ENCODE peak calls at places on chromosomes 2 and 18, in seven cellular contexts. One of them, this sample, is unnamed.

GRCh38 chr2:133326651-133327397 is 241.4 kb downstream of the NCKAP5 start:
- DNase-seq in SK-N-SH: no peak
- DNase-seq in GM12878: no peak
- DNase-seq in HepG2: no peak
- DNase-seq in H1: no peak
- DNase-seq in HCT116: no peak
- DNase-seq in K562: no peak
- DNase-seq in this sample: no peak

GRCh38 chr2:72579595-72580180 is 246.1 kb downstream of the EXOC6B start:
- DNase-seq in SK-N-SH: peak; percentile 27
- DNase-seq in K562: peak; percentile 62
- DNase-seq in GM12878: no peak
- DNase-seq in H1: no peak
- DNase-seq in HepG2: peak; percentile 70
- DNase-seq in HCT116: peak; percentile 26
- DNase-seq in this sample: peak; percentile 13

GRCh38 chr18:33444699-33445098 is 4.2 kb upstream of the CCDC178 start:
- DNase-seq in HepG2: no peak
- DNase-seq in GM12878: no peak
- DNase-seq in SK-N-SH: peak; percentile 54
- DNase-seq in H1: no peak
- DNase-seq in K562: no peak
- DNase-seq in HCT116: no peak
- DNase-seq in this sample: no peak

GRCh38 chr2:170822292-170822884 is 5.7 kb downstream of the GAD1 start:
- DNase-seq in HepG2: no peak
- DNase-seq in K562: no peak
- DNase-seq in GM12878: no peak
- DNase-seq in H1: no peak
- DNase-seq in HCT116: no peak
- DNase-seq in SK-N-SH: peak; percentile 79
- DNase-seq in this sample: no peak

GRCh38 chr18:3541549-3542386 is 91.8 kb downstream of the TGIF1 start:
- DNase-seq in GM12878: peak; percentile 27
- DNase-seq in SK-N-SH: no peak
- DNase-seq in HepG2: no peak
- DNase-seq in H1: no peak
- DNase-seq in K562: no peak
- DNase-seq in HCT116: no peak
- DNase-seq in this sample: no peak

GRCh38 chr18:2494921-2495320 is 76.4 kb downstream of the METTL4 start:
- DNase-seq in H1: no peak
- DNase-seq in HepG2: no peak
- DNase-seq in GM12878: no peak
- DNase-seq in SK-N-SH: no peak
- DNase-seq in K562: no peak
- DNase-seq in HCT116: no peak
- DNase-seq in this sample: no peak

GRCh38 chr2:237568121-237568660 is 1.8 kb downstream of the PRLH start:
- DNase-seq in H1: no peak
- DNase-seq in K562: no peak
- DNase-seq in HCT116: no peak
- DNase-seq in HepG2: no peak
- DNase-seq in SK-N-SH: no peak
- DNase-seq in GM12878: no peak
- DNase-seq in this sample: no peak

GRCh38 chr2:127162261-127163089 is 55.5 kb upstream of the BIN1 start:
- DNase-seq in K562: no peak
- DNase-seq in HCT116: no peak
- DNase-seq in HepG2: no peak
- DNase-seq in H1: no peak
- DNase-seq in GM12878: no peak
- DNase-seq in SK-N-SH: no peak
- DNase-seq in this sample: no peak

GRCh38 chr2:228866044-228866443 is 405.0 kb downstream of the PID1 start:
- DNase-seq in HCT116: no peak
- DNase-seq in GM12878: no peak
- DNase-seq in HepG2: no peak
- DNase-seq in SK-N-SH: no peak
- DNase-seq in H1: no peak
- DNase-seq in K562: no peak
- DNase-seq in this sample: no peak
- H3K4me1 ChIP-seq in HCT116: no peaks in the 10 kb centered on the region
- H3K4me1 ChIP-seq in GM12878: no peaks in the 10 kb centered on the region
- H3K4me1 ChIP-seq in HepG2: no peaks in the 10 kb centered on the region
- H3K4me1 ChIP-seq in SK-N-SH: no peaks in the 10 kb centered on the region
- H3K4me1 ChIP-seq in H1: peaks cover 3% of the 10 kb centered on the region
- H3K4me1 ChIP-seq in K562: no peaks in the 10 kb centered on the region
- H3K4me1 ChIP-seq in this sample: no peaks in the 10 kb centered on the region

DNA sequence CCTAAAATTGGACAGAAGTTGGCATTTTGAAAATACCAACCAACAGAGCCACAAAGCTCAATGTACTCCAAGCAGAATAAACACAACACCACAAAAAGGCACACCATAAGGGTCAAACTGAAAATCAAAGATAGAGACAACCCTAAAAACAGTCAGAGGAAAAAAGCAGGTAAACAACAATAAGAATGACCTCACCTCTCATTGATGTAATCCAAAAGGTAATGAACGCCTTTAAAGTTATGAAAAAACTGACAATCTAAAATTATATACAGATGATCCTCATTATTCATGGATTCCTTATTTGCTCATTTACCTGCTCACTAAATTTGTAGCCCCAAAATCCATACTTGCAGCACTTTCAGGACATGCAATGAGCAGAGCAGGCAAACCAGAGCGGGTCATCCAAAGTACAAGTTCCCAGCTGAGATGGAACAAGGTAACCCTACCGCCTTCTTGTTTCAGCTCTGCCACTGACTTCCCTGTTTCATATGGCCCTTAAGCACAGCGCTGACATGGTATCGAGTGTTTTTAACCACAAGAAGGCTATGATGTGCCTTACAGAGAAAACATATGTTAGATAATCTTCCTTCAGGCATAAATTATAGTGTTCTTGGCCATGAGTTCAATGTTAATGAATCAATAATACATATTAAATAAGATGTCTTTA is 17.0 kb downstream of the RTN4 start:
- DNase-seq in K562: peak; percentile 45
- DNase-seq in GM12878: peak; percentile 62
- DNase-seq in HCT116: no peak
- DNase-seq in HepG2: no peak
- DNase-seq in H1: no peak
- DNase-seq in SK-N-SH: no peak
- DNase-seq in this sample: no peak
- TF ChIP-seq YY1 in K562: no peak
- TF ChIP-seq YY1 in GM12878: no peak
- TF ChIP-seq YY1 in HCT116: no peak
- TF ChIP-seq YY1 in HepG2: no peak
- TF ChIP-seq YY1 in H1: no peak
- TF ChIP-seq YY1 in SK-N-SH: no peak
- TF ChIP-seq YY1 in this sample: no peak

DNA sequence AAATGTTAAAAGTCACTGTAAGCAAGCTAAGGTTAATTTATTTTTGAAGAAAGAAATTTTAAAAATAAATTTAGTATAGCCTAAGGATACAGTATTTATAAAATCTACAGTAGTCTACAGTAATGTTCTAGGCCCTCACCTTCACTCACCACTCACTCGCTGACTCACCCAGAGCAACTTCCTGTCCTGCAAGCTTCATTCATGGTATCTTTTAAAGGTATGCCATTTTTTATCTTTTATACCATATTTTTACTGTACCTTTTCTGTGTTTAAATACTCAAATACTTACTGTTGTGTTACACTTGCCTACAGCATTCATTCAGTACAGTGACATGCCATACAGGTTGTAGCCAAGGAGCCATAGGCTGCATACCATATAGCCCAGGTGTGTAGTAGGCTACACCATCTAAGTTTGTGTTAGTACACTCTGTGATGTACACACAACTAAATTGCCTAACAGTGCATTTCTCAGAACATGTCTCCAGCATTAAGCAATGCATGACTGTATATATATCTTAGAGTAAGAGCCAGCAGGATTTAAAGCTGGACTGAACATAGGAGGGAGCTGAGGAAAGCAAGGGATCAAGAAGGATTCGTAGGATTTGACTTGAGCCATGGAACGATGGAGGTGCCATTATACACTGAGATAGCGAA is 83.1 kb upstream of the KLF7 start:
- DNase-seq in K562: no peak
- DNase-seq in SK-N-SH: no peak
- DNase-seq in HCT116: no peak
- DNase-seq in H1: no peak
- DNase-seq in HepG2: no peak
- DNase-seq in GM12878: no peak
- DNase-seq in this sample: no peak
- H3K4me1 ChIP-seq in K562: no peaks in the 10 kb centered on the region
- H3K4me1 ChIP-seq in SK-N-SH: peaks cover 29% of the 10 kb centered on the region
- H3K4me1 ChIP-seq in HCT116: no peaks in the 10 kb centered on the region
- H3K4me1 ChIP-seq in H1: no peaks in the 10 kb centered on the region
- H3K4me1 ChIP-seq in HepG2: no peaks in the 10 kb centered on the region
- H3K4me1 ChIP-seq in GM12878: no peaks in the 10 kb centered on the region
- H3K4me1 ChIP-seq in this sample: no peaks in the 10 kb centered on the region

DNA sequence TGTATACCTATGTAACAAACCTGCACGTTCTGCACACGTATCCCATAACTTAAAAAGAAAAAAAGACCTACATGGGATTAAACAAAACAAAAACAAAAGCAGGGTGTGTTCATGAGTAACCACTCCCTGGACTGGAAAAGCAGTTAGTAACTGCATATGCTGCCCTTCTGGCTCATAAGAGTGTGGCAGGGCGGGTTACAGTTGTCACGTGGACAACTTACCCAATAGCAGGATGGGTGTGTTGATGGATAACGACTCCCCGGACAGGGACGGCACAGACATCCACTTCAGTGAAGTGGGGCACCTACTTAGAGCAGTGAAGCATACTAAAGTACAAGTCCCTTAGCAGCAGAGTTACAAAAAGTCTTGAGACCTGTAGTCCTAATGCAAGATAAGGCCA is 136.7 kb downstream of the CCBE1 start:
- DNase-seq in HCT116: no peak
- DNase-seq in K562: no peak
- DNase-seq in SK-N-SH: no peak
- DNase-seq in HepG2: no peak
- DNase-seq in H1: no peak
- DNase-seq in GM12878: no peak
- DNase-seq in this sample: no peak
- TF ChIP-seq YY1 in HCT116: no peak
- TF ChIP-seq YY1 in K562: no peak
- TF ChIP-seq YY1 in SK-N-SH: no peak
- TF ChIP-seq YY1 in HepG2: no peak
- TF ChIP-seq YY1 in H1: no peak
- TF ChIP-seq YY1 in GM12878: no peak
- TF ChIP-seq YY1 in this sample: no peak

GRCh38 chr2:102418421-102418961 is 4.5 kb upstream of the IL18RAP start:
- DNase-seq in K562: peak; percentile 80
- DNase-seq in HCT116: no peak
- DNase-seq in GM12878: no peak
- DNase-seq in SK-N-SH: no peak
- DNase-seq in H1: no peak
- DNase-seq in HepG2: no peak
- DNase-seq in this sample: no peak
- H3K4me1 ChIP-seq in K562: peaks cover 21% of the 10 kb centered on the region
- H3K4me1 ChIP-seq in HCT116: no peaks in the 10 kb centered on the region
- H3K4me1 ChIP-seq in GM12878: peaks cover 22% of the 10 kb centered on the region
- H3K4me1 ChIP-seq in SK-N-SH: no peaks in the 10 kb centered on the region
- H3K4me1 ChIP-seq in H1: no peaks in the 10 kb centered on the region
- H3K4me1 ChIP-seq in HepG2: no peaks in the 10 kb centered on the region
- H3K4me1 ChIP-seq in this sample: no peaks in the 10 kb centered on the region

GRCh38 chr2:46679761-46680160 is 200.4 kb downstream of the TMEM247 start:
- DNase-seq in SK-N-SH: no peak
- DNase-seq in GM12878: no peak
- DNase-seq in HepG2: no peak
- DNase-seq in H1: no peak
- DNase-seq in K562: no peak
- DNase-seq in HCT116: no peak
- DNase-seq in this sample: no peak
- TF ChIP-seq YY1 in SK-N-SH: no peak
- TF ChIP-seq YY1 in GM12878: no peak
- TF ChIP-seq YY1 in HepG2: no peak
- TF ChIP-seq YY1 in H1: no peak
- TF ChIP-seq YY1 in K562: no peak
- TF ChIP-seq YY1 in HCT116: no peak
- TF ChIP-seq YY1 in this sample: no peak

GRCh38 chr18:8826514-8826913 is 121.2 kb downstream of the MTCL1 start:
- DNase-seq in HepG2: no peak
- DNase-seq in SK-N-SH: no peak
- DNase-seq in HCT116: no peak
- DNase-seq in K562: no peak
- DNase-seq in H1: no peak
- DNase-seq in GM12878: no peak
- DNase-seq in this sample: no peak
- H3K4me1 ChIP-seq in HepG2: no peaks in the 10 kb centered on the region
- H3K4me1 ChIP-seq in SK-N-SH: peaks cover 4% of the 10 kb centered on the region
- H3K4me1 ChIP-seq in HCT116: no peaks in the 10 kb centered on the region
- H3K4me1 ChIP-seq in K562: peaks cover 27% of the 10 kb centered on the region
- H3K4me1 ChIP-seq in H1: no peaks in the 10 kb centered on the region
- H3K4me1 ChIP-seq in GM12878: no peaks in the 10 kb centered on the region
- H3K4me1 ChIP-seq in this sample: peaks cover 7% of the 10 kb centered on the region

GRCh38 chr2:113227290-113227689 is 51.4 kb downstream of the PAX8 start:
- DNase-seq in GM12878: no peak
- DNase-seq in HepG2: no peak
- DNase-seq in SK-N-SH: no peak
- DNase-seq in HCT116: no peak
- DNase-seq in H1: no peak
- DNase-seq in K562: no peak
- DNase-seq in this sample: no peak
- TF ChIP-seq YY1 in GM12878: no peak
- TF ChIP-seq YY1 in HepG2: no peak
- TF ChIP-seq YY1 in SK-N-SH: no peak
- TF ChIP-seq YY1 in HCT116: no peak
- TF ChIP-seq YY1 in H1: no peak
- TF ChIP-seq YY1 in K562: no peak
- TF ChIP-seq YY1 in this sample: no peak

DNA sequence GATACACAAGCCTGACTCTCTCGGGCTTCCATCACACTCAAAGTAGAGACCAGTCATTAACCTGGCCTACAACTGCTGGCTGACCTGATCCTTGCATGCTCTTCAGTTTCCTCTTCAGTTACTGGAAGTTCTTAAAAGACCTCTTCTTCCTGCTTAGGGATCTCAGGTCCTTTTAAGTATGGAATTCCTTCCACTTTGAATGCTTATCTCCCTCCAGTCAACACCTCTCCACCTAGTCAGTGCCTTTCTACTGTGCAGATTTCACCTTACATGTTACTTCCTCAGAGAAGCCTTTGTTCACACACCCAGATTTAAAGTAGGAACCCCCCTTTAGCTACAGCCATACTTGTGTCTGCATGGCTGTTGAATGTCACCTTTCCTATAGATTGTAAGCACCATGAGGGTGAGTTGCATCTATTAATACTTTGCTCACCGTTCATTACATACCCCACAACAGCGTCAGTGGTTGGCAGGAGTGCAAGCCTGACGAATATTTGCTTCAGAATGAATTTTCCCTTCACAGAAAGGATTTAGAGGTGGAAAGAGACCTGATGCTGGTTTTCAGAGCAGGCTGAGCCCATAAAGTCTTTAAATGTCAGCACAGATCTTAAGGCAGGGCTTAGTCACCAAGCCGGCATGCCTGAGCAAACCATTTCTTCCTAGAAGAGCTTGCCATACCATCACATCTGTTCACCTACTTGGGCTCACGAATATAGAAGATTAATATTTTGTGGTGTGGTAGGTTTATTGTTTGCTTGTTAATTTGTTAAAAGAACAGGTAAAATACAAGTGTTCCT is 90.1 kb downstream of the ACVR1 start:
- DNase-seq in K562: peak; percentile 64
- DNase-seq in GM12878: no peak
- DNase-seq in SK-N-SH: no peak
- DNase-seq in H1: no peak
- DNase-seq in HCT116: no peak
- DNase-seq in HepG2: no peak
- DNase-seq in this sample: no peak
- H3K4me1 ChIP-seq in K562: peaks cover 22% of the 10 kb centered on the region
- H3K4me1 ChIP-seq in GM12878: no peaks in the 10 kb centered on the region
- H3K4me1 ChIP-seq in SK-N-SH: peaks cover 17% of the 10 kb centered on the region
- H3K4me1 ChIP-seq in H1: peaks cover 21% of the 10 kb centered on the region
- H3K4me1 ChIP-seq in HCT116: peaks cover 11% of the 10 kb centered on the region
- H3K4me1 ChIP-seq in HepG2: peaks cover 52% of the 10 kb centered on the region
- H3K4me1 ChIP-seq in this sample: no peaks in the 10 kb centered on the region